ENCODE peak calls at places on chromosomes 2 and 18, in nine cellular contexts. N is thoracic aorta, T is tibial artery, J is neural progenitor cell, E is GM23338, P is fibroblast of pulmonary artery, Q is fibroblast of villous mesenchyme, O is osteocyte, R is GM12865. V is an unnamed sample.

GRCh38 chr18:68034293-68034692 is 517.8 kb upstream of the DSEL start:
- DNase-seq in N (no peak), T (no peak), J (no peak), E (no peak), P (no peak), Q (peak), O (no peak), R (no peak), V (peak)

GRCh38 chr18:46283268-46283667 is 179.1 kb downstream of the HAUS1 start:
- DNase-seq in N (no peak), T (no peak), J (no peak), E (no peak), P (peak), Q (no peak), O (peak), R (no peak), V (no peak)

GRCh38 chr2:231743376-231744116 is 35.2 kb downstream of the PTMA start:
- DNase-seq in N (no peak), T (no peak), J (no peak), E (no peak), P (no peak), Q (no peak), O (no peak), R (no peak), V (no peak)

GRCh38 chr2:6757215-6757614 is 108.5 kb downstream of the CMPK2 start:
- DNase-seq in N (no peak), T (no peak), J (no peak), E (no peak), P (no peak), Q (no peak), O (no peak), R (no peak), V (no peak)

GRCh38 chr2:137689549-137689948 is 274.7 kb upstream of the HNMT start:
- DNase-seq in N (no peak), T (no peak), J (no peak), E (no peak), P (peak), Q (peak), O (no peak), R (no peak), V (no peak)

GRCh38 chr2:145563752-145564615 is 1044.1 kb upstream of the ZEB2 start:
- DNase-seq in N (no peak), T (no peak), J (no peak), E (no peak), P (no peak), Q (no peak), O (no peak), R (no peak), V (no peak)

GRCh38 chr18:45139478-45139877 is 458.8 kb downstream of the SETBP1 start:
- DNase-seq in N (no peak), T (no peak), J (no peak), E (no peak), P (no peak), Q (no peak), O (no peak), R (peak), V (no peak)

GRCh38 chr2:64695656-64696310 is 42.1 kb upstream of the SERTAD2 start:
- DNase-seq in N (no peak), T (no peak), J (no peak), E (no peak), P (peak), Q (no peak), O (no peak), R (no peak), V (no peak)

GRCh38 chr2:104872034-104872865 is 18.3 kb downstream of the POU3F3 start:
- DNase-seq in N (no peak), T (no peak), J (peak), E (peak), P (no peak), Q (no peak), O (no peak), R (no peak), V (no peak)

GRCh38 chr2:233414777-233415570 is 60.7 kb downstream of the DGKD start:
- DNase-seq in N (peak), T (no peak), J (no peak), E (no peak), P (no peak), Q (no peak), O (peak), R (no peak), V (no peak)

GRCh38 chr2:8513601-8514273 is 168.1 kb upstream of the ID2 start:
- DNase-seq in N (no peak), T (no peak), J (no peak), E (no peak), P (no peak), Q (no peak), O (no peak), R (no peak), V (no peak)

GRCh38 chr2:158042245-158042644 is 59.4 kb upstream of the UPP2 start:
- DNase-seq in N (no peak), T (no peak), J (peak), E (no peak), P (no peak), Q (no peak), O (no peak), R (no peak), V (no peak)

GRCh38 chr2:60329225-60329624 is 224.2 kb downstream of the BCL11A start:
- DNase-seq in N (no peak), T (no peak), J (no peak), E (no peak), P (no peak), Q (no peak), O (no peak), R (no peak), V (no peak)

GRCh38 chr18:70249118-70249517 is 39.7 kb upstream of the SOCS6 start:
- DNase-seq in N (no peak), T (no peak), J (no peak), E (no peak), P (no peak), Q (peak), O (no peak), R (no peak), V (peak)

GRCh38 chr2:48471048-48471474 is 58.9 kb upstream of the STON1 start:
- DNase-seq in N (no peak), T (no peak), J (peak), E (peak), P (peak), Q (peak), O (no peak), R (no peak), V (peak)

GRCh38 chr2:18991177-18992168 is 366.9 kb downstream of the OSR1 start:
- DNase-seq in N (no peak), T (peak), J (no peak), E (no peak), P (peak), Q (peak), O (peak), R (no peak), V (peak)

GRCh38 chr2:179349670-179350303 is 85.2 kb upstream of the SESTD1 start:
- DNase-seq in N (no peak), T (no peak), J (no peak), E (no peak), P (no peak), Q (no peak), O (no peak), R (no peak), V (no peak)

GRCh38 chr2:195945056-195945455 is 123.6 kb downstream of the DNAH7 start:
- DNase-seq in N (no peak), T (no peak), J (no peak), E (no peak), P (no peak), Q (no peak), O (no peak), R (no peak), V (no peak)

GRCh38 chr18:10490401-10491289 is 35.2 kb upstream of the NAPG start:
- DNase-seq in N (no peak), T (no peak), J (peak), E (peak), P (no peak), Q (no peak), O (no peak), R (peak), V (no peak)

GRCh38 chr2:154639997-154640396 is 58.5 kb upstream of the KCNJ3 start:
- DNase-seq in N (no peak), T (no peak), J (no peak), E (no peak), P (no peak), Q (no peak), O (no peak), R (no peak), V (no peak)

GRCh38 chr2:85063981-85064599 is 69.1 kb upstream of the TCF7L1 start:
- DNase-seq in N (no peak), T (no peak), J (no peak), E (no peak), P (no peak), Q (no peak), O (no peak), R (no peak), V (no peak)

GRCh38 chr2:80246449-80247025 is 58.0 kb downstream of the LRRTM1 start:
- DNase-seq in N (no peak), T (no peak), J (no peak), E (no peak), P (no peak), Q (no peak), O (no peak), R (no peak), V (no peak)

GRCh38 chr18:79875931-79876461 is 75.5 kb downstream of the SLC66A2 start:
- DNase-seq in N (no peak), T (no peak), J (no peak), E (no peak), P (no peak), Q (no peak), O (peak), R (no peak), V (no peak)

GRCh38 chr2:25835906-25836305 is 42.4 kb downstream of the ASXL2 start:
- DNase-seq in N (no peak), T (no peak), J (no peak), E (no peak), P (no peak), Q (no peak), O (no peak), R (no peak), V (no peak)

GRCh38 chr2:53896864-53897263 is 37.1 kb upstream of the GPR75 start:
- DNase-seq in N (no peak), T (no peak), J (no peak), E (no peak), P (peak), Q (peak), O (no peak), R (no peak), V (no peak)

GRCh38 chr18:77522031-77522675 is 272.5 kb downstream of the GALR1 start:
- DNase-seq in N (no peak), T (no peak), J (no peak), E (no peak), P (no peak), Q (no peak), O (no peak), R (peak), V (no peak)

GRCh38 chr2:122136071-122136470 is 380.6 kb downstream of the TSN start:
- DNase-seq in N (no peak), T (no peak), J (peak), E (peak), P (peak), Q (peak), O (no peak), R (peak), V (no peak)

GRCh38 chr2:239690651-239691631 is 290.1 kb upstream of the HDAC4 start:
- DNase-seq in N (no peak), T (no peak), J (no peak), E (no peak), P (no peak), Q (no peak), O (peak), R (no peak), V (no peak)

GRCh38 chr2:118169359-118170005 is 81.2 kb downstream of the INSIG2 start:
- DNase-seq in N (no peak), T (peak), J (no peak), E (peak), P (no peak), Q (no peak), O (no peak), R (no peak), V (no peak)

GRCh38 chr2:222930862-222931261 is 70.0 kb downstream of the ACSL3 start:
- DNase-seq in N (no peak), T (no peak), J (no peak), E (no peak), P (peak), Q (peak), O (no peak), R (no peak), V (no peak)

GRCh38 chr2:61910603-61911002 is 5.1 kb downstream of the COMMD1 start:
- DNase-seq in N (no peak), T (no peak), J (peak), E (peak), P (peak), Q (peak), O (no peak), R (no peak), V (no peak)

GRCh38 chr18:5710235-5710634 is 166.4 kb upstream of the EPB41L3 start:
- DNase-seq in N (no peak), T (no peak), J (peak), E (peak), P (no peak), Q (no peak), O (no peak), R (no peak), V (no peak)

GRCh38 chr2:154577390-154577789 is 121.1 kb upstream of the KCNJ3 start:
- DNase-seq in N (no peak), T (no peak), J (no peak), E (no peak), P (no peak), Q (no peak), O (no peak), R (no peak), V (no peak)

DNA sequence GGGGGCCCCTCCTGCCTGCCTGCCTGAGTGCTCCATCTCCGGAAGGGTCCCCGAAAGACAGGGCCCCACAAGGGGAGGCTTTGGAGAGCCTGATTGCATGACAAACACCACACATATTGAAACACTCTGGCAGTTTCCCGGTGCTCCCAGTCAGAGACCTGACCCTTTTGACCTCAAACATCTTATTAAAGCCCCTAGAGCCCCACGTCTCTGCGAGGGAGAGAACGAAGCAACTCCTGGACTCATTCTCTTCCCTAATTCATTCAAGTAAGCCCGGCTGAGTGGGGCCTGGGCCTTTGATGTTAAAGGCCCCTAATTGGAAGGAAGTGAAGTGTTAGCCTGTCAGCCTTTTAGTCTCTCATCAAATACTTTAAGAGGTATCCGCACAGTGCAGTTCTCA is 335.6 kb downstream of the CYRIA start:
- DNase-seq in N (no peak), T (no peak), J (peak), E (peak), P (no peak), Q (no peak), O (no peak), R (no peak), V (no peak)
- TF ChIP-seq CTCF in N (no peak), T (no peak), J (no peak), E (no peak), P (no peak), Q (no peak), O (no peak), R (no peak), V (no peak)

GRCh38 chr2:23330214-23330613 is 54.8 kb upstream of the KLHL29 start:
- DNase-seq in N (no peak), T (no peak), J (peak), E (peak), P (peak), Q (peak), O (no peak), R (peak), V (no peak)
- TF ChIP-seq CTCF in N (no peak), T (no peak), J (peak), E (peak), P (no peak), Q (no peak), O (peak), R (peak), V (no peak)

GRCh38 chr2:37665622-37666362 is 5.7 kb downstream of the CDC42EP3 start:
- DNase-seq in N (no peak), T (no peak), J (no peak), E (no peak), P (no peak), Q (no peak), O (no peak), R (peak), V (no peak)
- TF ChIP-seq CTCF in N (no peak), T (no peak), J (no peak), E (no peak), P (no peak), Q (no peak), O (no peak), R (no peak), V (no peak)

DNA sequence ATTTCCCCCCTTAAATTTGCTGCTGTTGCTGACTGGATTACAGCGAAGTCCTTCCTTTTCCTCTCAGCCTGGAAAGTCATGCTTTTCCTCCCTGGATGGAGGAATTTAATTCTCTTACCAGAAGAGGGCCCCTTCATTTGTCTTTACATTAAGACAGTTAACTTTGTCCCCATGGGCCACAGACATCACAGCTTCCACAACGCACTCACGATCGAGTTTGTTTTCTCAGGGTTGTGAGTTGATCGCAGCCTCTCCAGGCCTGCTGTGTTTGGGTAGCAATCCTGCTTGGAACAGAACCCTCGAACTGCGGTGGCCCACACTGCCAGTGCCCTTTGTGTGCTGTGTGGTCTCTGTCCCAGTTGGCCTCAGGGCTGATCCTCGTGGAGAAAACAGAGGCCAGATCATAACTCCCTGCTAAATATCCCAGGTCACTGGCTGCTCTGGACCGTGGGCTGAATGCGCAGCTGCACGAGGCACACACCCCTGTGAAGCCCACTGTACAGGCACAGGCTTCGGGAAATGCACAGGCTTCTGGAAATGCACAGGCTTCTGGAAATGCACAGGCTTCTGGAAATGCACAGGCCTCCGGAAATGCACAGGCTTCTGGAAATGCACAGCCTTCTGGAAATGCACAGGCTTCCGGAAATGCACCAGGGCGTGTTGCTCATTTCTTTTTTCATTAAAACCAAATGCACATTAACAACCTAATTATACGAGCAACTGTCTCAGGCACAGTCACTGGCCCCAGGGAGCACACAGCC is 2.2 kb upstream of the PDIA6 start:
- DNase-seq in N (no peak), T (no peak), J (peak), E (peak), P (no peak), Q (no peak), O (no peak), R (no peak), V (no peak)
- TF ChIP-seq CTCF in N (no peak), T (no peak), J (peak), E (peak), P (no peak), Q (no peak), O (peak), R (no peak), V (no peak)

GRCh38 chr2:224359569-224359968 is 42.3 kb downstream of the FAM124B start:
- DNase-seq in N (no peak), T (no peak), J (peak), E (peak), P (peak), Q (peak), O (no peak), R (peak), V (no peak)
- TF ChIP-seq CTCF in N (no peak), T (no peak), J (peak), E (peak), P (peak), Q (peak), O (peak), R (peak), V (peak)

GRCh38 chr2:241257419-241258032 is 57.9 kb downstream of the HDLBP start:
- DNase-seq in N (no peak), T (no peak), J (no peak), E (no peak), P (peak), Q (peak), O (no peak), R (no peak), V (no peak)
- TF ChIP-seq CTCF in N (no peak), T (no peak), J (no peak), E (no peak), P (peak), Q (peak), O (no peak), R (no peak), V (peak)

DNA sequence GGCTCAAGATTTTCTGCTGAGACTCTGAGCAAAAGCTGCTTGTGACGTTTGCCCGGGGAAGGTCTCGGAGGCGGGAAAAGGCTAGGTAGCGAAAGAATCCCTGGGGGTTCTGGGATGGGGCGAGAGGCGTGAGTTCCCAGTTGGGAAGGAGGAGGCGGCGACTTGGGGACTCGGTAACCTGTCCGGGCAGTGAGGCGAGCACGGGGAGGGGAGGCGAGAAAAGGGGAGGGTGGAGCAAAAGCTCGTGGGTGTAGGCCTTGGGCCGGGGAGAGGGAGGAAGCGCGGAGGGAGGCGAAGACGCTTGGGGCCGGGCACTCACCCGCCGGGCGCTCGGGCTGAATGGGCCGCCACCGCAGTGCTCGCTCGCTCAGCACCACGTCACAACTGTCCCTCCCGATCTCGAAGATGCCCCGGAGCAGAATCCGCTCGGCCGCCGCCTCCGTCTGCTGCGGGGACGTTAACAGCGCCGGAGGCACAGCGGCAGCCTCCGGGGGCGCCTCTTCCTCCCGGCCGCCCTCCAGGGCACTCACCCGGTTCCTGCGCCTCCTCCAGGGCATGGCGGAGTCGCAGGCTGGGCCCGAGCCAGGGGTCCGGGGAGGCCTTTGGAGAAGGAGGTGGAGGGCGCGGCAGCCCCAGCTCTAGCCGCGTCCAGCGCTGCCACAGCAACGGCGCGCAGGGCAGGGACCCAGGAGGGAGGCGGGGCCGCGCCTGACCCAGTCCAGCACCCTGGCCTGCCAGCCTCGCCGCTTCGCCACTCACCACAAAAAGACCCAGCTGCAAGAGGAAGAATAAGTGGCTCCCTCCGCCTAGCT is at the start of gene CERKL:
- DNase-seq in N (no peak), T (no peak), J (peak), E (peak), P (peak), Q (peak), O (no peak), R (peak), V (no peak)
- TF ChIP-seq CTCF in N (no peak), T (no peak), J (peak), E (no peak), P (no peak), Q (peak), O (no peak), R (no peak), V (peak)

V was measured in BJ.